ENCODE peak calls at places on chromosomes 5 and 9, in seven cellular contexts. One of them, this sample, is unnamed.

GRCh38 chr9:127724012-127724411 is 8.1 kb downstream of the TTC16 start:
- DNase-seq in HepG2: no peak
- DNase-seq in H1: no peak
- DNase-seq in GM12878: no peak
- DNase-seq in SK-N-SH: no peak
- DNase-seq in K562: no peak
- DNase-seq in GM12892: no peak
- DNase-seq in this sample: no peak

GRCh38 chr5:456351-457194 is 13.6 kb downstream of the EXOC3 start:
- DNase-seq in HepG2: no peak
- DNase-seq in H1: no peak
- DNase-seq in GM12878: no peak
- DNase-seq in SK-N-SH: no peak
- DNase-seq in K562: no peak
- DNase-seq in GM12892: no peak
- DNase-seq in this sample: no peak

GRCh38 chr9:136826188-136826541 is 16.1 kb upstream of the AJM1 start:
- DNase-seq in HepG2: no peak
- DNase-seq in H1: no peak
- DNase-seq in GM12878: no peak
- DNase-seq in SK-N-SH: no peak
- DNase-seq in K562: no peak
- DNase-seq in GM12892: no peak
- DNase-seq in this sample: no peak

GRCh38 chr5:178450121-178450631 is 140.0 kb downstream of the COL23A1 start:
- DNase-seq in HepG2: no peak
- DNase-seq in H1: no peak
- DNase-seq in GM12878: no peak
- DNase-seq in SK-N-SH: no peak
- DNase-seq in K562: peak
- DNase-seq in GM12892: no peak
- DNase-seq in this sample: no peak

GRCh38 chr5:173055042-173055721 is 970 bp upstream of the CREBRF start:
- DNase-seq in HepG2: peak
- DNase-seq in H1: no peak
- DNase-seq in GM12878: no peak
- DNase-seq in SK-N-SH: no peak
- DNase-seq in K562: no peak
- DNase-seq in GM12892: no peak
- DNase-seq in this sample: no peak

GRCh38 chr5:95850391-95850894 is 27.9 kb upstream of the GLRX start:
- DNase-seq in HepG2: peak
- DNase-seq in H1: no peak
- DNase-seq in GM12878: no peak
- DNase-seq in SK-N-SH: no peak
- DNase-seq in K562: no peak
- DNase-seq in GM12892: no peak
- DNase-seq in this sample: no peak

GRCh38 chr5:106759581-106759980 is 911.2 kb downstream of the EFNA5 start:
- DNase-seq in HepG2: no peak
- DNase-seq in H1: no peak
- DNase-seq in GM12878: no peak
- DNase-seq in SK-N-SH: no peak
- DNase-seq in K562: no peak
- DNase-seq in GM12892: no peak
- DNase-seq in this sample: no peak

GRCh38 chr5:40071870-40072269 is 607.8 kb upstream of the PTGER4 start:
- DNase-seq in HepG2: no peak
- DNase-seq in H1: no peak
- DNase-seq in GM12878: no peak
- DNase-seq in SK-N-SH: no peak
- DNase-seq in K562: no peak
- DNase-seq in GM12892: no peak
- DNase-seq in this sample: no peak

GRCh38 chr5:122089614-122090013 is 11.6 kb upstream of the LOX start:
- DNase-seq in HepG2: no peak
- DNase-seq in H1: no peak
- DNase-seq in GM12878: no peak
- DNase-seq in SK-N-SH: no peak
- DNase-seq in K562: peak
- DNase-seq in GM12892: no peak
- DNase-seq in this sample: no peak
- TF ChIP-seq TAF1 in HepG2: no peak
- TF ChIP-seq TAF1 in H1: no peak
- TF ChIP-seq TAF1 in GM12878: no peak
- TF ChIP-seq TAF1 in SK-N-SH: no peak
- TF ChIP-seq TAF1 in K562: no peak
- TF ChIP-seq TAF1 in GM12892: no peak
- TF ChIP-seq TAF1 in this sample: no peak

DNA sequence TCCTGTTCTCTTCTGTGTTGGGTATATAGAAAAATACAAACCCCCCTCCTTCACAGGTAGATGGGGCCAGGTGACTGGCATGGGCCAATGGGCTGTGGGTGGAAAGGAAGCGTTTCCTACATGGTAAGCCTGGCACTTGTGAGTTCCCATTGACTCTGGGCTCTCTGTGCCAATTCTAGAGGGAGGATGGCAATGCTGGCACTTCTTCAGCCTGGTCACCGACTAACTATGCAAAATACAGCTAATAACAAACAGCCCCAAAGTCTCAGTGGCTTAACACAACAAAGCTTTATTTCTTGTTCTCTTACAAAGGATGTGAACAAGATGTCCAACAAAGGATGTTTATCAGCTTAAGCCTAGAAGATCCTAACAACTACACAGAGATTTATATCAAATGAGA is 258.1 kb downstream of the SYK start:
- DNase-seq in HepG2: no peak
- DNase-seq in H1: peak
- DNase-seq in GM12878: no peak
- DNase-seq in SK-N-SH: no peak
- DNase-seq in K562: no peak
- DNase-seq in GM12892: no peak
- DNase-seq in this sample: no peak
- TF ChIP-seq TAF1 in HepG2: no peak
- TF ChIP-seq TAF1 in H1: no peak
- TF ChIP-seq TAF1 in GM12878: no peak
- TF ChIP-seq TAF1 in SK-N-SH: no peak
- TF ChIP-seq TAF1 in K562: no peak
- TF ChIP-seq TAF1 in GM12892: no peak
- TF ChIP-seq TAF1 in this sample: no peak

DNA sequence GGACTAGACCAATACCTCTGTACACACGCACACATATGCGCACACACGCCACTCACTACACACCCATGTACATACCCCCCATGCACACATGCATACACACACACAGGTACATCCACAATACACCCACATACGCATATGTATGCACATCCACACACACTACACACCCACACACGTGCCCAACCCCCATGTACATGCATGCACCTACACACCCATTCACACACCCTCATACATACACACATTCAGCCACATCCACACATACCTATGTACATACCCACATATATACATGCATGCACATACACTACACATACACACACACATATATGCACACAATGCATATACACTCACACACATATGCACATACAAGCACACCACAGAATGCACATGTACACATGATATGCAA is 107.1 kb downstream of the GADD45G start:
- DNase-seq in HepG2: no peak
- DNase-seq in H1: no peak
- DNase-seq in GM12878: no peak
- DNase-seq in SK-N-SH: no peak
- DNase-seq in K562: no peak
- DNase-seq in GM12892: no peak
- DNase-seq in this sample: no peak
- TF ChIP-seq TAF1 in HepG2: no peak
- TF ChIP-seq TAF1 in H1: no peak
- TF ChIP-seq TAF1 in GM12878: no peak
- TF ChIP-seq TAF1 in SK-N-SH: no peak
- TF ChIP-seq TAF1 in K562: no peak
- TF ChIP-seq TAF1 in GM12892: no peak
- TF ChIP-seq TAF1 in this sample: no peak

DNA sequence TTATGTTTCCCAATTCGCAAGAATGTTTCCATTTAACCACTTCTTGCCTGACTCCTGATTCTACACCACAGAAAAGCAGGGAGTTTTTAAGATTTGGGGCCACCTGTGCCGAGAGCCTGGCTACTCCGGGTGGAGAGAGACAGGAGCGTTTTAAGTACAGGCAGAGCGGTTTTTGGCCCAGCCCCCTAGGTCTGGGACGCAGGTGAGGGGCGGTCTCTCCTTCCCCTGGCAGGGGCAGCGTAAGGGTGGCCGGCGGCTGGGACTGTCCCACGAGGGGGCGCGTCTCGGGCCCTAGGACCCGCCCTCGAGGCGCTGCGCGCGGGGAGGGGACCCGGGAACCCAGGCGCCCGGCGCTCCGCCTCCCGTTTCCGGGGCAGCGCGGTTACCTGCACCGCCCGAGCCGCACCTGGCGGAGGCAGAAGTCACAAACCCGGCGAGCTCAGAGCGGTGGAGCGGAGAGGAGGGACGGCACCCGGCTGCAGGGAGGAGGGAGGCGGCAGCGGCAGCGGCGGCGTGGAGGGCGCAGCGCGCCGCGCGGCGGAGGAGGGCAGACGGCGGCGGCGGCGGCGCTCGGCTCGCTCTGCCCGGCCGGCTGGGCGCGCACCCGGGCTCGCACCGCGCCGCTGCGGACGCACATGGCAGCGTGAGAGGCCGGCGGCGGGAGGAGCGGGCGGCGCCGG is at the start of gene WWC1:
- DNase-seq in HepG2: peak
- DNase-seq in H1: peak
- DNase-seq in GM12878: peak
- DNase-seq in SK-N-SH: peak
- DNase-seq in K562: no peak
- DNase-seq in GM12892: peak
- DNase-seq in this sample: peak
- TF ChIP-seq TAF1 in HepG2: peak
- TF ChIP-seq TAF1 in H1: peak
- TF ChIP-seq TAF1 in GM12878: no peak
- TF ChIP-seq TAF1 in SK-N-SH: no peak
- TF ChIP-seq TAF1 in K562: no peak
- TF ChIP-seq TAF1 in GM12892: no peak
- TF ChIP-seq TAF1 in this sample: no peak

DNA sequence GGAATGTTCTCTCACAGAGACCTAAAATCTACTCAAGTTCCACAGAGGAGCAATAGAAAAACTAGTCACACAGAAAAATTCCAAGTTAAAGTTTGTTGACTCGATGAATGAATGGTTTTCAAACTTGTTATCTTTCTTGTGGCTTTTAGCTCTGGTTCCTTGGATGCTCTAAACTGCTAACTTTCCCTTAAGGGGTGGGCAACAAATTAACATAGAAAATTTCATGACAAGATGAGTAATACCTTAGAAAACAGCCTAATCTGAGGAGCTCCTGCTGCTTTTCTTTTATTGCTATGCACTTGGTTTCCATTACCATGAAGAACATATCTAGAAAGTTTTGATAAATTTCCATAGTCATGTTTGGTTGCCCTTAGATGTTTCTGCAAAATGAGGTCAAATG is 100.2 kb upstream of the CCDC112 start:
- DNase-seq in HepG2: no peak
- DNase-seq in H1: no peak
- DNase-seq in GM12878: no peak
- DNase-seq in SK-N-SH: no peak
- DNase-seq in K562: no peak
- DNase-seq in GM12892: no peak
- DNase-seq in this sample: no peak
- TF ChIP-seq TAF1 in HepG2: no peak
- TF ChIP-seq TAF1 in H1: no peak
- TF ChIP-seq TAF1 in GM12878: no peak
- TF ChIP-seq TAF1 in SK-N-SH: no peak
- TF ChIP-seq TAF1 in K562: no peak
- TF ChIP-seq TAF1 in GM12892: no peak
- TF ChIP-seq TAF1 in this sample: no peak

DNA sequence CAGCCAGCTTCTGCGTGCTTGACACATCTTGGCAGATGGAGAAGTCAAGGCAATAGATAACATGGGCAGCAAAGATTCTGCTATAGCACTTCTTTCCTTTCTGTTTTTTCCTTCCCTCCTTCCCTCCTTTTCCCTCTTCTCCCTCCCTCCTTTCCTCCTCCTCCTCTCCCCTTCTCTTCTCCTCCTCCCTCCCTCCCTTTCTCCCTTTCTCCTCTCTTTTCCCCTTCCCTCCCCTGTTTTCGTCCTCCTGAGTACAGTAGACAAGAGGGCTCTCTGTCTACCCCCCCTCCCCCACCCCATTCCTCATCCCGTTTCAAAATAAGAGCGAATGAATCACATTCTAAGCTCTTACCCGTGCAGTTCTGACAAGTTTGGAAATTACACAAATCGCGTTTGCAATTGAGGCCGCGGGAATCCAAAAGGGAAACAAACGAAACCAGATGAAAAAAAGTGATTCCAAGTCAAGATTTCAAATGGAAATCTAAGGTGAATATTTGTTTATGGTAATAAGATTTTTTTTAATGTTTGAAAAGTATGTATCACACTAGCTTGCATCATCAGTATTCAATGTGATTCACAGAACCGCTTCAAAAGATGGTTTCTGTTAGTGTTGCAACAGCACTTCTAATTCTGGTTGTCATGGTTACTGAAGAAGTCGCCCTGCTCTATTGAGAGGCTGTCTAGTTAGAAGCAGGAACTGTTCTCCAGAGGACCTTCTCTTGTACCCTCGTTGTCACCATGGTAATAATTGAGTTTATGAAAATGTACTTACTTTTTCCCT is 1.3 kb downstream of the NIM1K start:
- DNase-seq in HepG2: peak
- DNase-seq in H1: no peak
- DNase-seq in GM12878: no peak
- DNase-seq in SK-N-SH: peak
- DNase-seq in K562: peak
- DNase-seq in GM12892: peak
- DNase-seq in this sample: peak
- TF ChIP-seq TAF1 in HepG2: no peak
- TF ChIP-seq TAF1 in H1: no peak
- TF ChIP-seq TAF1 in GM12878: no peak
- TF ChIP-seq TAF1 in SK-N-SH: no peak
- TF ChIP-seq TAF1 in K562: no peak
- TF ChIP-seq TAF1 in GM12892: no peak
- TF ChIP-seq TAF1 in this sample: no peak

This sample was measured in GM12891.